ENCODE peak calls at places on chromosomes 3 and 15, in six cellular contexts. T, B, R, U, J and L are unnamed samples.

GRCh38 chr3:119632829-119633228 is 27.6 kb downstream of the POPDC2 start:
- DNase-seq in T (no peak), B (no peak), R (no peak), U (no peak), J (no peak), L (peak)

GRCh38 chr3:33141006-33141405 is 27.2 kb downstream of the CRTAP start:
- DNase-seq in T (no peak), B (no peak), R (no peak), U (no peak), J (no peak), L (no peak)

GRCh38 chr15:23628612-23629233 is 18.9 kb downstream of the MAGEL2 start:
- DNase-seq in T (no peak), B (no peak), R (no peak), U (no peak), J (peak), L (no peak)

GRCh38 chr3:156341831-156342416 is 213.0 kb downstream of the SSR3 start:
- DNase-seq in T (no peak), B (no peak), R (no peak), U (no peak), J (no peak), L (no peak)

GRCh38 chr15:80912673-80913072 is 76.9 kb downstream of the MESD start:
- DNase-seq in T (no peak), B (no peak), R (no peak), U (no peak), J (no peak), L (no peak)

GRCh38 chr3:143600762-143601161 is 247.5 kb downstream of the SLC9A9 start:
- DNase-seq in T (no peak), B (peak), R (no peak), U (no peak), J (no peak), L (no peak)

GRCh38 chr3:110984456-110985250 is 87.0 kb upstream of the NECTIN3 start:
- DNase-seq in T (no peak), B (no peak), R (no peak), U (no peak), J (no peak), L (no peak)

GRCh38 chr3:129599607-129600006 is 6.9 kb downstream of the PLXND1 start:
- DNase-seq in T (no peak), B (peak), R (no peak), U (peak), J (peak), L (no peak)

GRCh38 chr15:50046868-50047267 is 72.2 kb downstream of the ATP8B4 start:
- DNase-seq in T (no peak), B (no peak), R (no peak), U (no peak), J (no peak), L (no peak)

GRCh38 chr3:193240436-193240849 is 579 bp upstream of the PLAAT1 start:
- DNase-seq in T (no peak), B (no peak), R (peak), U (no peak), J (peak), L (no peak)

GRCh38 chr15:84570164-84570692 is 30.6 kb upstream of the ZSCAN2 start:
- DNase-seq in T (no peak), B (peak), R (peak), U (peak), J (peak), L (peak)

GRCh38 chr3:19457449-19457848 is 309.1 kb downstream of the KCNH8 start:
- DNase-seq in T (no peak), B (no peak), R (no peak), U (no peak), J (no peak), L (no peak)

GRCh38 chr3:172137287-172138030 is 98.1 kb downstream of the FNDC3B start:
- DNase-seq in T (no peak), B (no peak), R (no peak), U (no peak), J (no peak), L (no peak)

GRCh38 chr3:139718415-139718814 is 40.6 kb upstream of the NMNAT3 start:
- DNase-seq in T (peak), B (peak), R (peak), U (no peak), J (peak), L (peak)

GRCh38 chr15:83404143-83404542 is 43.0 kb upstream of the SH3GL3 start:
- DNase-seq in T (no peak), B (peak), R (no peak), U (no peak), J (no peak), L (no peak)

GRCh38 chr3:16993227-16993626 is 108.5 kb downstream of the PLCL2 start:
- DNase-seq in T (no peak), B (no peak), R (no peak), U (no peak), J (no peak), L (no peak)

GRCh38 chr3:64836097-64836496 is 148.3 kb upstream of the ADAMTS9 start:
- DNase-seq in T (no peak), B (no peak), R (no peak), U (no peak), J (no peak), L (no peak)

GRCh38 chr3:152413244-152413643 is 144.5 kb downstream of the MBNL1 start:
- DNase-seq in T (no peak), B (no peak), R (no peak), U (no peak), J (no peak), L (no peak)

GRCh38 chr3:13718000-13718399 is 161.9 kb downstream of the WNT7A start:
- DNase-seq in T (no peak), B (no peak), R (no peak), U (peak), J (no peak), L (peak)

GRCh38 chr3:141625506-141625905 is 112.6 kb upstream of the RNF7 start:
- DNase-seq in T (no peak), B (no peak), R (no peak), U (no peak), J (no peak), L (no peak)

GRCh38 chr3:21752749-21753347 is 1.8 kb upstream of the ZNF385D start:
- DNase-seq in T (peak), B (peak), R (peak), U (no peak), J (peak), L (no peak)

GRCh38 chr3:140956058-140956835 is 14.6 kb downstream of the SLC25A36 start:
- DNase-seq in T (no peak), B (no peak), R (no peak), U (no peak), J (no peak), L (no peak)

GRCh38 chr15:79091204-79091867 is 756 bp upstream of the RASGRF1 start:
- DNase-seq in T (no peak), B (peak), R (no peak), U (no peak), J (peak), L (no peak)

GRCh38 chr3:159271799-159272512 is 470.1 kb downstream of the MFSD1 start:
- DNase-seq in T (no peak), B (no peak), R (no peak), U (no peak), J (no peak), L (no peak)

GRCh38 chr3:53068176-53068575 is 22.3 kb upstream of the SFMBT1 start:
- DNase-seq in T (no peak), B (no peak), R (no peak), U (no peak), J (peak), L (no peak)

GRCh38 chr15:40310001-40310959 is 2.5 kb upstream of the PLCB2 start:
- DNase-seq in T (peak), B (peak), R (peak), U (peak), J (peak), L (no peak)

GRCh38 chr3:71399478-71399877 is 184.1 kb downstream of the FOXP1 start:
- DNase-seq in T (no peak), B (no peak), R (no peak), U (no peak), J (no peak), L (no peak)

GRCh38 chr15:79418693-79419279 is 13.3 kb upstream of the MINAR1 start:
- DNase-seq in T (no peak), B (no peak), R (no peak), U (no peak), J (no peak), L (no peak)